ENCODE peak calls at places on chromosomes 13 and 19, in six cellular contexts. P is activated T-helper 1 cell treated with anti-CD3 and anti-CD28 coated beads, Interleukin-2, amount 50 U/mL, for 16 hours; B is DMS 273 treated with DMSO at 0.1 percent for 48 hours; I is endothelial cell; F is activated CD8-positive, alpha-beta memory T cell treated with anti-CD3 and anti-CD28 coated beads, Interleukin-2, amount 50 U/mL, for 4 hours; M is CD8-positive, alpha-beta T cell. G is an unnamed sample.

GRCh38 chr19:48419158-48419920 is 25.9 kb downstream of the GRIN2D start:
- DNase-seq in P (peak), B (no peak), I (peak), F (peak), M (peak), G (peak)

GRCh38 chr19:2653717-2654584 is 48.5 kb downstream of the GNG7 start:
- DNase-seq in P (no peak), B (no peak), I (no peak), F (no peak), M (no peak), G (no peak)

GRCh38 chr13:80259159-80259558 is 81.8 kb downstream of the SPRY2 start:
- DNase-seq in P (no peak), B (no peak), I (no peak), F (no peak), M (no peak), G (no peak)

GRCh38 chr13:41145136-41145908 is 12.7 kb upstream of the KBTBD6 start:
- DNase-seq in P (no peak), B (peak), I (no peak), F (no peak), M (no peak), G (no peak)

GRCh38 chr19:4229179-4229931 is at the start of gene EBI3:
- DNase-seq in P (no peak), B (no peak), I (peak), F (no peak), M (no peak), G (no peak)

GRCh38 chr13:91157273-91158014 is 190.0 kb upstream of the MIR17HG start:
- DNase-seq in P (no peak), B (no peak), I (no peak), F (no peak), M (no peak), G (no peak)

GRCh38 chr13:48231080-48231479 is 1.9 kb upstream of the ITM2B start:
- DNase-seq in P (no peak), B (no peak), I (no peak), F (no peak), M (no peak), G (no peak)

GRCh38 chr13:41311607-41312500 is 787 bp downstream of the NAA16 start:
- DNase-seq in P (peak), B (peak), I (peak), F (peak), M (peak), G (peak)